ENCODE peak calls at places on chromosomes 3 and 15, in eight cellular contexts. H, Z, Y, B, A, P, N and V are unnamed samples.

GRCh38 chr3:46316258-46316657 is 37.7 kb upstream of the CCR2 start:
- DNase-seq in N (no peak), H (no peak), Y (no peak), P (no peak), A (no peak), Z (no peak), B (no peak), V (no peak)

GRCh38 chr3:55896155-55896554 is 409.0 kb upstream of the WNT5A start:
- DNase-seq in A (no peak), B (no peak), H (no peak), Y (no peak), P (no peak), Z (no peak), N (no peak), V (no peak)

GRCh38 chr3:108441528-108441927 is 68.9 kb downstream of the MYH15 start:
- DNase-seq in A (no peak), Y (no peak), H (no peak), P (no peak), N (no peak), B (no peak), Z (no peak), V (no peak)

GRCh38 chr15:64521726-64522164 is 61.4 kb downstream of the ZNF609 start:
- DNase-seq in B (no peak), N (no peak), P (no peak), Z (peak; percentile 56), Y (peak; percentile 44), A (peak; percentile 45), H (no peak), V (no peak)

GRCh38 chr3:172040078-172040975 is 949 bp downstream of the FNDC3B start:
- DNase-seq in H (peak; percentile 61), N (no peak), A (peak; percentile 24), Z (peak; percentile 62), P (peak; percentile 77), B (no peak), Y (peak; percentile 49), V (peak; percentile 83)

GRCh38 chr3:45333549-45333948 is 54.8 kb upstream of the LARS2 start:
- DNase-seq in B (no peak), H (no peak), A (no peak), P (no peak), N (no peak), Z (no peak), Y (no peak), V (no peak)

GRCh38 chr15:52101542-52102340 is 10.8 kb downstream of the BCL2L10 start:
- DNase-seq in B (no peak), Y (no peak), A (no peak), N (no peak), H (no peak), Z (no peak), P (no peak), V (no peak)

GRCh38 chr15:78083687-78084358 is 6.3 kb upstream of the TBC1D2B start:
- DNase-seq in N (no peak), H (no peak), P (no peak), Z (no peak), Y (no peak), B (no peak), A (no peak), V (no peak)

GRCh38 chr3:72446406-72447058 is 401.7 kb downstream of the SHQ1 start:
- DNase-seq in A (peak; percentile 47), Z (peak; percentile 75), Y (peak; percentile 20), H (no peak), B (no peak), P (no peak), N (no peak), V (peak; percentile 65)

GRCh38 chr3:14391033-14391432 is 11.4 kb upstream of the SLC6A6 start:
- DNase-seq in P (no peak), H (no peak), N (peak; percentile 87), A (no peak), Z (no peak), B (no peak), Y (peak; percentile 74), V (peak; percentile 68)

GRCh38 chr15:48888209-48888608 is 10.3 kb downstream of the EID1 start:
- DNase-seq in A (no peak), B (no peak), Y (no peak), P (no peak), Z (no peak), N (no peak), H (no peak), V (no peak)

GRCh38 chr15:67175643-67176071 is 78.8 kb downstream of the AAGAB start:
- DNase-seq in Z (no peak), P (no peak), N (no peak), H (peak; percentile 20), A (no peak), Y (peak; percentile 83), B (no peak), V (no peak)